ENCODE peak calls at places on chromosomes 6 and 20, in six cellular contexts. R, E, S, N, I and P are unnamed samples.

GRCh38 chr6:170209354-170210025 is 81.4 kb downstream of the DLL1 start:
- DNase-seq in I (no peak), E (peak), N (no peak), S (no peak), R (peak), P (peak)

GRCh38 chr6:2462831-2463230 is 217.4 kb upstream of the GMDS start:
- DNase-seq in S (no peak), N (no peak), R (no peak), I (no peak), E (no peak), P (no peak)

GRCh38 chr6:127182501-127182900 is 64.0 kb downstream of the RSPO3 start:
- DNase-seq in S (peak), E (no peak), N (no peak), I (no peak), R (no peak), P (no peak)

GRCh38 chr20:6008254-6008653 is 45.6 kb downstream of the LRRN4 start:
- DNase-seq in R (no peak), I (peak), E (no peak), N (peak), S (peak), P (no peak)

GRCh38 chr6:144953552-144954240 is 668.6 kb downstream of the UTRN start:
- DNase-seq in R (no peak), S (peak), I (no peak), N (peak), E (no peak), P (no peak)

GRCh38 chr20:41380551-41381262 is 14.1 kb upstream of the EMILIN3 start:
- DNase-seq in R (no peak), I (no peak), N (no peak), S (peak), E (no peak), P (no peak)

GRCh38 chr6:129523814-129524213 is 186.2 kb downstream of the ARHGAP18 start:
- DNase-seq in I (no peak), N (no peak), S (no peak), E (no peak), R (no peak), P (no peak)

GRCh38 chr6:89290401-89291155 is 24.5 kb downstream of the GABRR2 start:
- DNase-seq in N (no peak), I (no peak), S (no peak), E (no peak), R (no peak), P (no peak)

GRCh38 chr20:39038495-39038894 is 76.4 kb downstream of the DHX35 start:
- DNase-seq in S (no peak), E (no peak), R (no peak), N (no peak), I (no peak), P (no peak)

GRCh38 chr20:50992733-50993457 is 30.0 kb downstream of the KCNG1 start:
- DNase-seq in S (peak), E (no peak), R (no peak), N (peak), I (no peak), P (no peak)

GRCh38 chr20:16263582-16263981 is 309.7 kb downstream of the KIF16B start:
- DNase-seq in S (no peak), I (no peak), E (no peak), R (no peak), N (no peak), P (peak)

GRCh38 chr6:116010400-116011095 is 50.1 kb downstream of the FRK start:
- DNase-seq in N (peak), I (peak), S (peak), R (peak), E (peak), P (no peak)

GRCh38 chr20:31879143-31879987 is 8.9 kb downstream of the TTLL9 start:
- DNase-seq in N (peak), I (peak), E (peak), S (peak), R (peak), P (peak)

GRCh38 chr20:62732356-62732755 is 23.7 kb downstream of the NTSR1 start:
- DNase-seq in N (no peak), I (no peak), S (no peak), E (no peak), R (no peak), P (no peak)

GRCh38 chr6:91782789-91783188 is 1195.9 kb upstream of the MAP3K7 start:
- DNase-seq in N (no peak), R (no peak), S (no peak), I (no peak), E (no peak), P (no peak)

GRCh38 chr6:165308926-165309731 is at the start of gene C6orf118:
- DNase-seq in R (no peak), S (peak), I (peak), N (peak), E (no peak), P (no peak)

GRCh38 chr6:79631800-79632172 is 657 bp downstream of the SH3BGRL2 start:
- DNase-seq in R (no peak), N (no peak), S (no peak), I (no peak), E (no peak), P (no peak)

GRCh38 chr20:4666001-4666470 is 55.7 kb upstream of the PRND start:
- DNase-seq in N (peak), S (peak), E (peak), R (peak), I (no peak), P (peak)

GRCh38 chr20:37299718-37300529 is 10.5 kb downstream of the MANBAL start:
- DNase-seq in E (no peak), S (peak), I (no peak), N (no peak), R (no peak), P (no peak)

GRCh38 chr20:521860-522259 is 21.7 kb downstream of the CSNK2A1 start:
- DNase-seq in N (no peak), S (no peak), I (no peak), E (no peak), R (no peak), P (no peak)

GRCh38 chr6:42251911-42252637 is 34.4 kb upstream of the MRPS10 start:
- DNase-seq in E (no peak), N (no peak), R (no peak), I (no peak), S (peak), P (no peak)

GRCh38 chr20:12762725-12763124 is 246.0 kb upstream of the SPTLC3 start:
- DNase-seq in S (no peak), N (no peak), R (no peak), E (no peak), I (no peak), P (no peak)

GRCh38 chr6:788058-788457 is 95.1 kb upstream of the EXOC2 start:
- DNase-seq in E (no peak), N (no peak), R (no peak), S (no peak), I (no peak), P (no peak)

GRCh38 chr20:62754122-62754990 is 41.9 kb upstream of the MRGBP start:
- DNase-seq in E (no peak), I (no peak), N (no peak), S (no peak), R (no peak), P (no peak)

GRCh38 chr6:15843764-15844163 is 180.9 kb upstream of the DTNBP1 start:
- DNase-seq in I (no peak), N (no peak), E (no peak), S (no peak), R (no peak), P (no peak)